ENCODE peak calls at places on chromosomes 16 and 17, in eight cellular contexts. U, F, E, J, L, P, Y and Z are unnamed samples.

GRCh38 chr17:32265192-32265895 is at the start of gene RHBDL3:
- DNase-seq in U (peak; percentile 24), F (no peak), E (no peak), J (no peak), L (no peak), P (no peak), Y (peak; percentile 94), Z (peak; percentile 67)

GRCh38 chr16:16148755-16149154 is 74.5 kb downstream of the ABCC6 start:
- DNase-seq in U (no peak), F (no peak), E (no peak), J (no peak), L (no peak), P (no peak), Y (no peak), Z (no peak)

GRCh38 chr16:10840703-10841102 is 22.1 kb upstream of the TVP23A start:
- DNase-seq in U (no peak), F (no peak), E (no peak), J (no peak), L (no peak), P (no peak), Y (no peak), Z (no peak)

GRCh38 chr17:50565559-50566350 is 5.2 kb downstream of the CACNA1G start:
- DNase-seq in U (no peak), F (no peak), E (no peak), J (peak; percentile 4), L (no peak), P (no peak), Y (no peak), Z (no peak)

GRCh38 chr17:78412403-78412802 is 34.0 kb downstream of the PGS1 start:
- DNase-seq in U (no peak), F (no peak), E (no peak), J (peak; percentile 36), L (no peak), P (peak; percentile 41), Y (peak; percentile 59), Z (no peak)

GRCh38 chr17:63039342-63039741 is 73.3 kb downstream of the TANC2 start:
- DNase-seq in U (peak; percentile 76), F (no peak), E (no peak), J (peak; percentile 28), L (no peak), P (no peak), Y (no peak), Z (no peak)

GRCh38 chr16:71287903-71288302 is 1.3 kb downstream of the CMTR2 start:
- DNase-seq in U (no peak), F (no peak), E (no peak), J (no peak), L (no peak), P (no peak), Y (no peak), Z (no peak)

GRCh38 chr17:74852237-74853047 is 7.2 kb downstream of the GRIN2C start:
- DNase-seq in U (peak; percentile 87), F (no peak), E (no peak), J (no peak), L (peak; percentile 71), P (no peak), Y (peak; percentile 95), Z (peak; percentile 81)

GRCh38 chr17:80216473-80217456 is 3.4 kb downstream of the SGSH start:
- DNase-seq in U (no peak), F (no peak), E (no peak), J (no peak), L (no peak), P (no peak), Y (no peak), Z (no peak)

GRCh38 chr16:54926166-54926838 is 4.4 kb upstream of the IRX5 start:
- DNase-seq in U (peak; percentile 18), F (no peak), E (no peak), J (peak; percentile 33), L (no peak), P (peak; percentile 67), Y (no peak), Z (no peak)

DNA sequence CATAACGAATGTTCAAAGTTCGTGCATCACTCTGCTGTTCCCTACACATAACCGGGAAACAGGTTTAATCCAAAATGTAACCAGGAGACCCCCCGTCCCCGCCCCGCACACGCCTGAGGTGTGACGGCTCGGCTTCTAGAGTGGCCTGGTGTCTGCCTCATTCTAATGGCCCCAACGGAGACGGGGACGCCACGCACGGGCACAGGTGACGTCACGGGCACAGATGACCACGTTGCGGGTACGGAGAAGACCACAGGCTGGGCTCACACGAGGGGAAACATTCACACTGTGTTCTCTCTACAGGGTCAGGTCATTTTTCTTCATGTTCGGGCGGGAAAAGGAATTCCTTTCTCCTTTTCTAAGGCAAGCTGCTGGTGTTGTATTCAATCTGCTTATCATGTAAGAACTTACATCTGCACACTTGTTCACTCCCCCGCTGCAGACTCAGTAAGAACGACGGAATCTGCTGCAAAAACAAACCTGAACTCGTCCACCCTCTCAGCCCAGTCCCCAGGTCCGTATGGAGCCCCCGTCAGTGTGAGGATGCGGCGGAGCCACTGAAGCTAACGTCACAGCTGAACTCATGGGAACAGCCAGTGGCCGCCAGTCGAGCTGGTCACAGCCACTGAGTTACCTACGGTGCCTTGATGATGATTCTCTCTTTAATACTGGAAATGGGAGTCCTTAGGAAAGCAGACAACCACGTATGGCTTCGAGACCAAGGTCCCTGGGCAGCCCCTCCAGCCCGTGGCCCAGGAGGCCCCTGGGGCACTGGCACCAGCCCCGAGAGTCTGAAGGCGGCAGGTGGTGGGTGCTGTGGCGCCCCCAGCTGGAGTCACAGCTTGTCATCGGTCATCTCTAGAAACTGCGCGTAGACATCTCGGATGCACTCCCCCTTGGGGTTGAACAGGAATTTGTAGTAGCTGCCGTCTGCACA is 32.9 kb downstream of the WDR45B start:
- DNase-seq in U (no peak), F (no peak), E (no peak), J (no peak), L (no peak), P (no peak), Y (no peak), Z (no peak)
- TF ChIP-seq CTCF in U (no peak), F (no peak), E (no peak), J (no peak), L (peak; percentile 71), P (no peak), Y (peak; percentile 79), Z (no peak)

DNA sequence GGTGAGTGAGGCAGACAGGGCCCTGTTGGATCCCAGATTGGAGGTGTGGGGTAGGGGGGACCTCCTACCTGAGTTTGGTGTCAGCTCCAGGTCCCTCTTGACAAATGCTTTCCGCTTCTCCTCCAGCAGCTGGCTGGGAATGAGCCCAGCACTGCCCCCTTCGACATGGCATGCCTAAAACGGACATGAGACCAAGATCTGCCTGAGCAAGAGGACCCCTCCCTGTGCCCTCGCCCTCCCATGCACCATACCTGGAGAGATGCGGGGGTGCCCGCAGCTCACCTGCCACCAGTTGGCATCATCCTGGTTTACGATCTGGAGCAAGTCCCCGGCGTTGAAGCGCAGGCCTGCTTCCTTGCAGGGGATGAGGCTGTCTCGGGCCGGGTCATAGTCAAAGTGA is 26.2 kb downstream of the MPP2 start:
- DNase-seq in U (no peak), F (no peak), E (no peak), J (no peak), L (no peak), P (no peak), Y (no peak), Z (no peak)
- TF ChIP-seq CTCF in U (no peak), F (no peak), E (no peak), J (no peak), L (no peak), P (no peak), Y (no peak), Z (no peak)

DNA sequence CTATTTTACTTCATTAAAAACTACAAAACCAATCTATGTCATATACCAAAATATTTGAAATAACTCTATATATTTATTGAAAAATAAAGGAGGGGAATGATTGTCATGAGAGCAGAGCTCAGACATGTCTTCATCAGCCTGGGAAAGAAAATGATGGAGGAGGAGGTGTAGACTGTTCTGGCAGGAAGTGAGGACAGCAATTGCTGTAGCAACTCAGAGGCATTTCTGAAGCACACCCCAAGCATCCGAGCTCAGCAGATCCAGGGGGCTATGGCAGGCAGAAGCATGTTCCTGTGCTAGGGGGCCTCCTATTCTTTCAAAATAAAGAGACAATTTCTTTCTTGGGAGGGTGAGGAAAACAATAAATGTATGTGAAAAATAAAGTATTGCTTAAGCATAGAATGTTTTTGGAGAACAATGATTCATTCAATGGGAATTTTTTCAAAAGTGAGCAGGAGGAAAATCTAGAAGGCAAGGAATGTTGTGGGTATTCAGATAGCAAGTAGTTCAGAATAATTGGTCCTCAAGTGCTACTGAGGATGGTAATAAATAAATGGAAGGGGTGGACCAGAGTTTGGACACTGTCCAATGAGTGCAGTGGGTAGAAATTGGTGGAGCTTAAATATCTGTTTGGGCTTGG is 383.4 kb downstream of the CDH11 start:
- DNase-seq in U (no peak), F (no peak), E (no peak), J (peak; percentile 66), L (no peak), P (peak; percentile 44), Y (no peak), Z (no peak)
- TF ChIP-seq CTCF in U (no peak), F (no peak), E (no peak), J (no peak), L (no peak), P (no peak), Y (no peak), Z (no peak)

GRCh38 chr17:47724705-47725104 is 8.3 kb upstream of the TBX21 start:
- DNase-seq in U (no peak), F (no peak), E (no peak), J (no peak), L (no peak), P (no peak), Y (no peak), Z (no peak)

GRCh38 chr17:47727704-47728036 is 5.4 kb upstream of the TBX21 start:
- DNase-seq in U (no peak), F (no peak), E (no peak), J (no peak), L (no peak), P (no peak), Y (no peak), Z (no peak)

GRCh38 chr17:47726796-47727703 is 6.0 kb upstream of the TBX21 start:
- DNase-seq in U (no peak), F (no peak), E (no peak), J (no peak), L (no peak), P (no peak), Y (no peak), Z (no peak)

GRCh38 chr17:47728214-47728877 is 4.7 kb upstream of the TBX21 start:
- DNase-seq in U (no peak), F (no peak), E (no peak), J (no peak), L (no peak), P (no peak), Y (no peak), Z (no peak)

DNA sequence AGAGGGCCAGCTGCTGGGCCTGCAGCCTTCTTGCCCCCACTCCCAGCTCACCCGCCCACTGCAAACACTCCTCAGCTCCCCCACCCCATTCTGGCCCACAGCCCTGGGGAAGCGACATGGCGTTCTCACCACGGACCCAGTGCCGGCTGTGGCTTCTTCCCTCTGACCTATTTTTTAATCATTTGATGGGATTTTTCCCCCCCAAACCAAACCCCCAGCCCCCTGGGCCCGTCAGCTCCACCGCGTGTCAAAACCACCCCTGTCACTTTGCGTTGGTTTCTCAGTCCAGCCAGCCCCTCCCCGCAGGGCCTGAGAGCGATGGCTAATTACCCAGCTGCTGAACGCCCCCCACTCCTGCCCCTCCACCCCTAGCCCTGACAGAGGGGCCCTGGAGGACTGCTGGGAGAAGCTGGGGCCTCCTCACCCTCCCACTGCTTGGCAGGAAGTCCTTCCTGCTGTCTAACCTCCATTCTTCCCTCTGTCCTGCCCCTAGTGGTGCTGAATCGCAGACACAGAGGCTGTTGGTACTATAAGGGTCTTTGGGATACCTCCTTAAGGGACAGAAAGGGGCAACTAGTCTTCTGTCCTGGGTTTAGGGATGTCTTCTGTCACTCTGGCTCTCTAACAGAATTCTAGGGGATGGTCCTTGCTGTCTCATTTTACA is 7.5 kb upstream of the TBX21 start:
- DNase-seq in U (no peak), F (no peak), E (no peak), J (no peak), L (no peak), P (no peak), Y (no peak), Z (no peak)
- TF ChIP-seq CTCF in U (peak; percentile 9), F (no peak), E (no peak), J (no peak), L (no peak), P (peak; percentile 8), Y (no peak), Z (no peak)